ENCODE peak calls at places on chromosomes 1 and 21, in eight cellular contexts. One of them, this sample, is unnamed.

GRCh38 chr1:228095938-228096337 is 7.2 kb downstream of the C1orf35 start:
- DNase-seq in endothelial cell of umbilical vein: no peak
- DNase-seq in ovary: no peak
- DNase-seq in sigmoid colon: peak
- DNase-seq in testis: no peak
- DNase-seq in Peyer's patch: no peak
- DNase-seq in heart left ventricle: no peak
- DNase-seq in body of pancreas: no peak
- DNase-seq in this sample: peak

GRCh38 chr1:214506972-214507431 is 44.4 kb downstream of the PTPN14 start:
- DNase-seq in endothelial cell of umbilical vein: no peak
- DNase-seq in ovary: no peak
- DNase-seq in sigmoid colon: no peak
- DNase-seq in testis: no peak
- DNase-seq in Peyer's patch: no peak
- DNase-seq in heart left ventricle: no peak
- DNase-seq in body of pancreas: peak
- DNase-seq in this sample: no peak

GRCh38 chr1:214603819-214604252 is 841 bp downstream of the CENPF start:
- DNase-seq in endothelial cell of umbilical vein: peak
- DNase-seq in ovary: no peak
- DNase-seq in sigmoid colon: no peak
- DNase-seq in testis: no peak
- DNase-seq in Peyer's patch: no peak
- DNase-seq in heart left ventricle: no peak
- DNase-seq in body of pancreas: no peak
- DNase-seq in this sample: no peak

GRCh38 chr1:12587981-12588620 is 29.9 kb downstream of the DHRS3 start:
- DNase-seq in endothelial cell of umbilical vein: no peak
- DNase-seq in ovary: no peak
- DNase-seq in sigmoid colon: no peak
- DNase-seq in testis: no peak
- DNase-seq in Peyer's patch: no peak
- DNase-seq in heart left ventricle: no peak
- DNase-seq in body of pancreas: no peak
- DNase-seq in this sample: no peak

GRCh38 chr1:199667079-199667478 is 360.4 kb upstream of the NR5A2 start:
- DNase-seq in endothelial cell of umbilical vein: no peak
- DNase-seq in ovary: no peak
- DNase-seq in sigmoid colon: no peak
- DNase-seq in testis: no peak
- DNase-seq in Peyer's patch: no peak
- DNase-seq in heart left ventricle: no peak
- DNase-seq in body of pancreas: no peak
- DNase-seq in this sample: no peak

GRCh38 chr1:33146038-33146437 is 35.8 kb downstream of the TRIM62 start:
- DNase-seq in endothelial cell of umbilical vein: no peak
- DNase-seq in ovary: no peak
- DNase-seq in sigmoid colon: no peak
- DNase-seq in testis: no peak
- DNase-seq in Peyer's patch: no peak
- DNase-seq in heart left ventricle: no peak
- DNase-seq in body of pancreas: no peak
- DNase-seq in this sample: no peak

GRCh38 chr1:240014051-240014450 is 77.6 kb upstream of the FMN2 start:
- DNase-seq in endothelial cell of umbilical vein: no peak
- DNase-seq in ovary: no peak
- DNase-seq in sigmoid colon: no peak
- DNase-seq in testis: no peak
- DNase-seq in Peyer's patch: no peak
- DNase-seq in heart left ventricle: no peak
- DNase-seq in body of pancreas: no peak
- DNase-seq in this sample: no peak

GRCh38 chr1:46522184-46522968 is 29.1 kb downstream of the KNCN start:
- DNase-seq in endothelial cell of umbilical vein: no peak
- DNase-seq in ovary: peak
- DNase-seq in sigmoid colon: no peak
- DNase-seq in testis: peak
- DNase-seq in Peyer's patch: no peak
- DNase-seq in heart left ventricle: peak
- DNase-seq in body of pancreas: peak
- DNase-seq in this sample: peak

GRCh38 chr1:84489766-84490165 is 10.7 kb downstream of the RPF1 start:
- DNase-seq in endothelial cell of umbilical vein: no peak
- DNase-seq in ovary: no peak
- DNase-seq in sigmoid colon: no peak
- DNase-seq in testis: no peak
- DNase-seq in Peyer's patch: no peak
- DNase-seq in heart left ventricle: no peak
- DNase-seq in body of pancreas: no peak
- DNase-seq in this sample: no peak

GRCh38 chr1:15835205-15835740 is 12.2 kb upstream of the SPEN start:
- DNase-seq in endothelial cell of umbilical vein: no peak
- DNase-seq in ovary: no peak
- DNase-seq in sigmoid colon: no peak
- DNase-seq in testis: no peak
- DNase-seq in Peyer's patch: peak
- DNase-seq in heart left ventricle: no peak
- DNase-seq in body of pancreas: no peak
- DNase-seq in this sample: no peak

GRCh38 chr1:186531561-186532165 is 70.7 kb upstream of the PDC start:
- DNase-seq in endothelial cell of umbilical vein: no peak
- DNase-seq in ovary: no peak
- DNase-seq in sigmoid colon: no peak
- DNase-seq in testis: no peak
- DNase-seq in Peyer's patch: no peak
- DNase-seq in heart left ventricle: no peak
- DNase-seq in body of pancreas: no peak
- DNase-seq in this sample: no peak

GRCh38 chr21:26554365-26554764 is 18.7 kb downstream of the CYYR1 start:
- DNase-seq in endothelial cell of umbilical vein: no peak
- DNase-seq in ovary: no peak
- DNase-seq in sigmoid colon: no peak
- DNase-seq in testis: no peak
- DNase-seq in Peyer's patch: no peak
- DNase-seq in heart left ventricle: no peak
- DNase-seq in body of pancreas: no peak
- DNase-seq in this sample: no peak

GRCh38 chr1:94961582-94961981 is 34.7 kb upstream of the CNN3 start:
- DNase-seq in endothelial cell of umbilical vein: no peak
- DNase-seq in ovary: no peak
- DNase-seq in sigmoid colon: no peak
- DNase-seq in testis: no peak
- DNase-seq in Peyer's patch: no peak
- DNase-seq in heart left ventricle: no peak
- DNase-seq in body of pancreas: no peak
- DNase-seq in this sample: no peak

GRCh38 chr1:31957701-31958674 is 19.8 kb upstream of the PTP4A2 start:
- DNase-seq in endothelial cell of umbilical vein: no peak
- DNase-seq in ovary: no peak
- DNase-seq in sigmoid colon: no peak
- DNase-seq in testis: peak
- DNase-seq in Peyer's patch: no peak
- DNase-seq in heart left ventricle: no peak
- DNase-seq in body of pancreas: no peak
- DNase-seq in this sample: no peak

GRCh38 chr1:183284086-183284485 is 98.0 kb downstream of the LAMC2 start:
- DNase-seq in endothelial cell of umbilical vein: no peak
- DNase-seq in ovary: no peak
- DNase-seq in sigmoid colon: no peak
- DNase-seq in testis: no peak
- DNase-seq in Peyer's patch: no peak
- DNase-seq in heart left ventricle: no peak
- DNase-seq in body of pancreas: no peak
- DNase-seq in this sample: no peak

GRCh38 chr1:246577720-246578106 is 11.5 kb downstream of the CNST start:
- DNase-seq in endothelial cell of umbilical vein: peak
- DNase-seq in ovary: no peak
- DNase-seq in sigmoid colon: no peak
- DNase-seq in testis: no peak
- DNase-seq in Peyer's patch: no peak
- DNase-seq in heart left ventricle: no peak
- DNase-seq in body of pancreas: no peak
- DNase-seq in this sample: no peak

GRCh38 chr1:178046856-178047255 is 47.0 kb upstream of the RASAL2 start:
- DNase-seq in endothelial cell of umbilical vein: no peak
- DNase-seq in ovary: no peak
- DNase-seq in sigmoid colon: no peak
- DNase-seq in testis: no peak
- DNase-seq in Peyer's patch: no peak
- DNase-seq in heart left ventricle: no peak
- DNase-seq in body of pancreas: no peak
- DNase-seq in this sample: no peak

GRCh38 chr1:178048426-178048825 is 45.5 kb upstream of the RASAL2 start:
- DNase-seq in endothelial cell of umbilical vein: no peak
- DNase-seq in ovary: no peak
- DNase-seq in sigmoid colon: no peak
- DNase-seq in testis: no peak
- DNase-seq in Peyer's patch: no peak
- DNase-seq in heart left ventricle: no peak
- DNase-seq in body of pancreas: no peak
- DNase-seq in this sample: no peak

GRCh38 chr1:178050084-178050483 is 43.8 kb upstream of the RASAL2 start:
- DNase-seq in endothelial cell of umbilical vein: no peak
- DNase-seq in ovary: no peak
- DNase-seq in sigmoid colon: no peak
- DNase-seq in testis: no peak
- DNase-seq in Peyer's patch: no peak
- DNase-seq in heart left ventricle: no peak
- DNase-seq in body of pancreas: no peak
- DNase-seq in this sample: no peak

GRCh38 chr1:178048883-178049282 is 45.0 kb upstream of the RASAL2 start:
- DNase-seq in endothelial cell of umbilical vein: no peak
- DNase-seq in ovary: no peak
- DNase-seq in sigmoid colon: no peak
- DNase-seq in testis: no peak
- DNase-seq in Peyer's patch: no peak
- DNase-seq in heart left ventricle: no peak
- DNase-seq in body of pancreas: no peak
- DNase-seq in this sample: no peak

DNA sequence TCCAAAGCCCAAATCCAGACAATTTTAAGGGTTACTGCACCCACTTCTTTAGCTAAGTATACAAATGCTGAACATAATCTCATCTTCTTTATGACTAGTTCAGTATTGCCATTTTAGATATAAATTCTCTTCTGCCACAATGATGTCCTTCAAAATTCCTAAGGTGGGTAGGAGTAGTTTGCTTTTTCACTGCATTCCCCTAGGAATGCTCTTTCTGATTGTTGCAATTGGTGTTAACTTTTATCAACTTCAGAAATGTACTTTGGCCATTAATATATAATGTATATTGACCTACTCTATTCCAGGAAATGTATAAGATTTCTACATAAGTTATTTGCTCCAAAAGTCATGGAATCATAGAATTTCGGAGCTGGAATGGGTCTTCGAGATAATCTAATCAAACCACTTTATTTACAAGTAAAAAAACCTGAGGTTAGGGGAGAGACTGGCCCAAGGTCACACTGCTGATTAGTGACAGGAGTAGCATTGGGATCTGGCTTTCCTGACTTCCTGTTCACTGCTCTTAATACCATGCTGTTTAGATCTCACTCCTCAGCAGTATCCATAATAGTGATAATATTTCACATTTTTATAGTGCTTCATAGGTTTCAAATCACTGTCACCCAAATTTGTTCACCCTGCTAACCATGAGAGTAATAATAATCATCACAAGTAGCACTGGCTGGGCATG is 46.4 kb upstream of the RASAL2 start:
- DNase-seq in endothelial cell of umbilical vein: no peak
- DNase-seq in ovary: no peak
- DNase-seq in sigmoid colon: no peak
- DNase-seq in testis: no peak
- DNase-seq in Peyer's patch: no peak
- DNase-seq in heart left ventricle: no peak
- DNase-seq in body of pancreas: no peak
- DNase-seq in this sample: no peak
- TF ChIP-seq POLR2A in endothelial cell of umbilical vein: no peak
- TF ChIP-seq POLR2A in ovary: no peak
- TF ChIP-seq POLR2A in sigmoid colon: no peak
- TF ChIP-seq POLR2A in testis: no peak
- TF ChIP-seq POLR2A in Peyer's patch: no peak
- TF ChIP-seq POLR2A in heart left ventricle: no peak
- TF ChIP-seq POLR2A in body of pancreas: no peak
- TF ChIP-seq POLR2A in this sample: no peak

GRCh38 chr1:244802556-244803239 is 32.8 kb upstream of the COX20 start:
- DNase-seq in endothelial cell of umbilical vein: no peak
- DNase-seq in ovary: no peak
- DNase-seq in sigmoid colon: no peak
- DNase-seq in testis: no peak
- DNase-seq in Peyer's patch: no peak
- DNase-seq in heart left ventricle: no peak
- DNase-seq in body of pancreas: no peak
- DNase-seq in this sample: peak
- H3K4me3 ChIP-seq in endothelial cell of umbilical vein: no peak
- H3K4me3 ChIP-seq in ovary: no peak
- H3K4me3 ChIP-seq in sigmoid colon: no peak
- H3K4me3 ChIP-seq in testis: no peak
- H3K4me3 ChIP-seq in Peyer's patch: no peak
- H3K4me3 ChIP-seq in heart left ventricle: no peak
- H3K4me3 ChIP-seq in body of pancreas: no peak
- H3K4me3 ChIP-seq in this sample: no peak

GRCh38 chr1:182127656-182128055 is 66.1 kb upstream of the ZNF648 start:
- DNase-seq in endothelial cell of umbilical vein: no peak
- DNase-seq in ovary: no peak
- DNase-seq in sigmoid colon: no peak
- DNase-seq in testis: no peak
- DNase-seq in Peyer's patch: no peak
- DNase-seq in heart left ventricle: no peak
- DNase-seq in body of pancreas: no peak
- DNase-seq in this sample: no peak

GRCh38 chr1:182133181-182133580 is 71.7 kb upstream of the ZNF648 start:
- DNase-seq in endothelial cell of umbilical vein: no peak
- DNase-seq in ovary: no peak
- DNase-seq in sigmoid colon: no peak
- DNase-seq in testis: no peak
- DNase-seq in Peyer's patch: no peak
- DNase-seq in heart left ventricle: no peak
- DNase-seq in body of pancreas: no peak
- DNase-seq in this sample: no peak

GRCh38 chr1:182126272-182126800 is 64.8 kb upstream of the ZNF648 start:
- DNase-seq in endothelial cell of umbilical vein: no peak
- DNase-seq in ovary: no peak
- DNase-seq in sigmoid colon: no peak
- DNase-seq in testis: no peak
- DNase-seq in Peyer's patch: no peak
- DNase-seq in heart left ventricle: no peak
- DNase-seq in body of pancreas: no peak
- DNase-seq in this sample: no peak

GRCh38 chr1:182129398-182129797 is 67.9 kb upstream of the ZNF648 start:
- DNase-seq in endothelial cell of umbilical vein: no peak
- DNase-seq in ovary: no peak
- DNase-seq in sigmoid colon: no peak
- DNase-seq in testis: peak
- DNase-seq in Peyer's patch: no peak
- DNase-seq in heart left ventricle: no peak
- DNase-seq in body of pancreas: peak
- DNase-seq in this sample: no peak

GRCh38 chr1:182128502-182128901 is 67.0 kb upstream of the ZNF648 start:
- DNase-seq in endothelial cell of umbilical vein: no peak
- DNase-seq in ovary: no peak
- DNase-seq in sigmoid colon: no peak
- DNase-seq in testis: no peak
- DNase-seq in Peyer's patch: no peak
- DNase-seq in heart left ventricle: no peak
- DNase-seq in body of pancreas: no peak
- DNase-seq in this sample: no peak
- H3K27ac ChIP-seq in endothelial cell of umbilical vein: no peak
- H3K27ac ChIP-seq in ovary: no peak
- H3K27ac ChIP-seq in sigmoid colon: no peak
- H3K27ac ChIP-seq in testis: no peak
- H3K27ac ChIP-seq in Peyer's patch: no peak
- H3K27ac ChIP-seq in heart left ventricle: no peak
- H3K27ac ChIP-seq in body of pancreas: no peak
- H3K27ac ChIP-seq in this sample: no peak

GRCh38 chr1:62436466-62437272 is at the start of gene USP1:
- DNase-seq in endothelial cell of umbilical vein: peak
- DNase-seq in ovary: peak
- DNase-seq in sigmoid colon: peak
- DNase-seq in testis: peak
- DNase-seq in Peyer's patch: peak
- DNase-seq in heart left ventricle: peak
- DNase-seq in body of pancreas: peak
- DNase-seq in this sample: peak
- TF ChIP-seq POLR2A in endothelial cell of umbilical vein: peak
- TF ChIP-seq POLR2A in ovary: peak
- TF ChIP-seq POLR2A in sigmoid colon: no peak
- TF ChIP-seq POLR2A in testis: no peak
- TF ChIP-seq POLR2A in Peyer's patch: no peak
- TF ChIP-seq POLR2A in heart left ventricle: peak
- TF ChIP-seq POLR2A in body of pancreas: peak
- TF ChIP-seq POLR2A in this sample: peak

This sample was measured in spleen.